ENCODE peak calls at places on chromosome 18, in four cellular contexts. J is fibroblast of the conjunctiva; Z is stimulated activated CD4-positive, alpha-beta T cell treated with anti-CD3 and anti-CD28 coated beads, Interleukin-12 subunit alpha, Interleukin-12 subunit beta, amount 100 ng/mL, for 4 hours; E is CD8-positive, alpha-beta memory T cell. B is an unnamed sample.
A peak's percentile ranks its signal among the peaks of the same experiment; 100 is the strongest.

GRCh38 chr18:50637961-50638622 is 78.2 kb downstream of the MAPK4 start:
- DNase-seq in Z (no peak), E (no peak), J (no peak), B (peak; percentile 43)

GRCh38 chr18:23668731-23669130 is 6.0 kb upstream of the ANKRD29 start:
- DNase-seq in J (no peak), E (no peak), Z (no peak), B (no peak)

GRCh38 chr18:9742588-9743131 is 34.6 kb downstream of the RAB31 start:
- DNase-seq in Z (no peak), E (no peak), J (no peak), B (no peak)

GRCh38 chr18:10526211-10526949 is 553 bp downstream of the NAPG start:
- DNase-seq in E (no peak), J (no peak), Z (peak; percentile 47), B (no peak)

GRCh38 chr18:11760498-11761158 is 71.6 kb downstream of the GNAL start:
- DNase-seq in Z (no peak), J (no peak), E (no peak), B (no peak)

GRCh38 chr18:78406743-78407455 is 572.7 kb upstream of the SALL3 start:
- DNase-seq in J (no peak), E (no peak), Z (no peak), B (no peak)

GRCh38 chr18:23487738-23488625 is 15.3 kb upstream of the RMC1 start:
- DNase-seq in Z (no peak), J (no peak), E (peak; percentile 41), B (peak; percentile 82)

GRCh38 chr18:12031836-12032235 is 50.5 kb downstream of the IMPA2 start:
- DNase-seq in E (no peak), Z (no peak), J (peak; percentile 36), B (no peak)

GRCh38 chr18:34001376-34001775 is 223.3 kb downstream of the NOL4 start:
- DNase-seq in J (no peak), Z (no peak), E (no peak), B (no peak)

GRCh38 chr18:79874553-79875530 is 76.6 kb downstream of the SLC66A2 start:
- DNase-seq in Z (no peak), E (no peak), J (no peak), B (no peak)

GRCh38 chr18:8696749-8697211 is 8.6 kb upstream of the MTCL1 start:
- DNase-seq in J (peak; percentile 42), Z (peak; percentile 75), E (peak; percentile 69), B (no peak)

GRCh38 chr18:59272221-59272888 is 899 bp downstream of the RAX start:
- DNase-seq in J (no peak), E (no peak), Z (no peak), B (no peak)

GRCh38 chr18:80159713-80160636 is 50.9 kb downstream of the ADNP2 start:
- DNase-seq in Z (peak; percentile 26), J (no peak), E (peak; percentile 39), B (no peak)

GRCh38 chr18:10015288-10015701 is 101.5 kb downstream of the VAPA start:
- DNase-seq in E (no peak), J (no peak), Z (no peak), B (no peak)

GRCh38 chr18:5370332-5370731 is 74.8 kb upstream of the ZBTB14 start:
- DNase-seq in J (no peak), Z (no peak), E (no peak), B (no peak)

GRCh38 chr18:44835555-44836156 is 155.0 kb downstream of the SETBP1 start:
- DNase-seq in Z (no peak), E (no peak), J (no peak), B (no peak)

GRCh38 chr18:413263-413662 is 87.2 kb downstream of the COLEC12 start:
- DNase-seq in Z (no peak), J (no peak), E (no peak), B (no peak)

GRCh38 chr18:34224423-34225217 is at the start of gene NOL4:
- DNase-seq in Z (no peak), E (no peak), J (no peak), B (peak; percentile 72)

GRCh38 chr18:79715280-79715679 is 35.7 kb downstream of the CTDP1 start:
- DNase-seq in E (no peak), Z (no peak), J (no peak), B (no peak)

GRCh38 chr18:34806527-34806926 is 96.4 kb downstream of the DTNA start:
- DNase-seq in Z (no peak), E (no peak), J (no peak), B (no peak)

GRCh38 chr18:72830109-72830508 is 37.7 kb downstream of the NETO1 start:
- DNase-seq in E (no peak), Z (no peak), J (no peak), B (no peak)

GRCh38 chr18:7259482-7259881 is 28.6 kb downstream of the LRRC30 start:
- DNase-seq in J (no peak), Z (no peak), E (no peak), B (no peak)

GRCh38 chr18:36284671-36285295 is 12.7 kb upstream of the FHOD3 start:
- DNase-seq in Z (no peak), J (peak; percentile 59), E (peak; percentile 46), B (peak; percentile 71)

GRCh38 chr18:55743701-55744100 is 155.7 kb upstream of the TCF4 start:
- DNase-seq in E (no peak), Z (no peak), J (no peak), B (no peak)

GRCh38 chr18:5466256-5466655 is 77.5 kb downstream of the EPB41L3 start:
- DNase-seq in Z (no peak), J (no peak), E (no peak), B (no peak)

GRCh38 chr18:70454705-70455322 is 166.0 kb downstream of the SOCS6 start:
- DNase-seq in Z (no peak), J (peak; percentile 58), E (peak; percentile 20), B (no peak)

GRCh38 chr18:59616501-59616900 is 80.7 kb downstream of the CCBE1 start:
- DNase-seq in J (no peak), E (no peak), Z (no peak), B (no peak)

GRCh38 chr18:74840492-74841167 is 243.0 kb downstream of the ZNF407 start:
- DNase-seq in J (peak; percentile 10), Z (no peak), E (no peak), B (no peak)

GRCh38 chr18:55587341-55588000 is 521 bp downstream of the TCF4 start:
- DNase-seq in E (peak; percentile 2), J (no peak), Z (no peak), B (no peak)

GRCh38 chr18:8341481-8342230 is 267.6 kb upstream of the RAB12 start:
- DNase-seq in Z (no peak), E (no peak), J (no peak), B (no peak)

GRCh38 chr18:36808681-36809080 is 20.1 kb downstream of the TPGS2 start:
- DNase-seq in E (no peak), J (no peak), Z (no peak), B (no peak)

GRCh38 chr18:45365835-45366234 is 249.4 kb upstream of the SLC14A2 start:
- DNase-seq in E (no peak), J (no peak), Z (no peak), B (no peak)

GRCh38 chr18:50879302-50880107 is 587 bp downstream of the ME2 start:
- DNase-seq in J (no peak), Z (no peak), E (peak; percentile 58), B (no peak)

GRCh38 chr18:58886864-58887612 is 22.4 kb downstream of the ZNF532 start:
- DNase-seq in J (no peak), E (no peak), Z (no peak), B (no peak)

GRCh38 chr18:13178976-13179375 is 39.6 kb upstream of the LDLRAD4 start:
- DNase-seq in J (no peak), Z (no peak), E (no peak), B (no peak)

GRCh38 chr18:36672437-36673344 is 156.1 kb downstream of the TPGS2 start:
- DNase-seq in E (no peak), J (peak; percentile 49), Z (no peak), B (peak; percentile 67)

GRCh38 chr18:37481491-37481890 is 84.1 kb downstream of the CELF4 start:
- DNase-seq in J (no peak), E (no peak), Z (no peak), B (no peak)

GRCh38 chr18:62030091-62030985 is 137.5 kb upstream of the RNF152 start:
- DNase-seq in Z (no peak), E (no peak), J (peak; percentile 60), B (no peak)

GRCh38 chr18:36120297-36120696 is 8.8 kb downstream of the SLC39A6 start:
- DNase-seq in J (no peak), Z (no peak), E (no peak), B (no peak)

B was measured in ascending aorta.